ENCODE peak calls at places on chromosome 14, in nine cellular contexts. F is activated T-helper 1 cell treated with Interleukin-2 at 50 U/mL for 16 hours; C is RWPE1; V is stimulated activated CD4-positive, alpha-beta T cell treated with anti-CD3 and anti-CD28 coated beads, Interleukin-1b, Interleukin-23, amount 100 ng/mL, for 48 hours; B is left cardiac atrium; P is fibroblast of the conjunctiva; A is frontal cortex; S is NCI-H460; Z is non-pigmented ciliary epithelial cell. J is an unnamed sample.

GRCh38 chr14:61644834-61645233 is 50.5 kb upstream of the HIF1A start:
- DNase-seq in B (no peak), F (no peak), S (no peak), P (no peak), C (no peak), A (no peak), V (no peak), Z (no peak), J (no peak)

GRCh38 chr14:87888136-87888999 is 104.6 kb downstream of the GALC start:
- DNase-seq in Z (no peak), P (no peak), A (no peak), V (peak; percentile 19), F (no peak), S (peak; percentile 28), C (no peak), B (peak; percentile 43), J (no peak)

GRCh38 chr14:32432813-32433538 is 103.9 kb downstream of the AKAP6 start:
- DNase-seq in Z (no peak), P (no peak), F (no peak), A (no peak), B (no peak), S (no peak), V (no peak), C (no peak), J (no peak)

GRCh38 chr14:98867146-98867545 is 404.9 kb downstream of the BCL11B start:
- DNase-seq in P (no peak), F (no peak), V (no peak), B (no peak), Z (no peak), S (no peak), A (no peak), C (no peak), J (no peak)

GRCh38 chr14:80586116-80586515 is 355.4 kb downstream of the CEP128 start:
- DNase-seq in V (no peak), A (no peak), F (no peak), Z (no peak), P (no peak), C (no peak), S (no peak), B (no peak), J (no peak)

GRCh38 chr14:81144811-81145598 is 75.8 kb downstream of the GTF2A1 start:
- DNase-seq in V (no peak), A (no peak), B (no peak), P (no peak), S (no peak), Z (no peak), C (no peak), F (no peak), J (no peak)

GRCh38 chr14:22379727-22380126 is 209.3 kb downstream of the DAD1 start:
- DNase-seq in Z (peak; percentile 50), A (no peak), C (no peak), P (no peak), S (no peak), B (no peak), F (no peak), V (no peak), J (no peak)

GRCh38 chr14:103436533-103436932 is 51.3 kb downstream of the MARK3 start:
- DNase-seq in Z (no peak), F (no peak), C (no peak), S (no peak), V (no peak), P (peak; percentile 26), A (no peak), B (no peak), J (no peak)

GRCh38 chr14:67487937-67488893 is at the start of gene TMEM229B:
- DNase-seq in V (peak; percentile 73), B (peak; percentile 36), C (no peak), S (no peak), A (no peak), P (no peak), F (peak; percentile 62), Z (no peak), J (peak; percentile 60)

GRCh38 chr14:45051180-45051579 is 32.7 kb upstream of the PRPF39 start:
- DNase-seq in S (no peak), B (no peak), V (no peak), P (no peak), A (no peak), C (no peak), Z (no peak), F (no peak), J (no peak)

GRCh38 chr14:22850944-22851790 is 14.8 kb downstream of the MMP14 start:
- DNase-seq in Z (peak; percentile 81), F (no peak), P (peak; percentile 91), V (peak; percentile 54), C (peak; percentile 48), S (no peak), B (peak; percentile 95), A (peak; percentile 41), J (no peak)

GRCh38 chr14:68656452-68656851 is 136.4 kb downstream of the ZFP36L1 start:
- DNase-seq in F (no peak), P (no peak), C (no peak), B (no peak), S (no peak), Z (no peak), V (no peak), A (no peak), J (no peak)

GRCh38 chr14:48490756-48491155 is 815.4 kb upstream of the MDGA2 start:
- DNase-seq in F (no peak), B (no peak), S (no peak), P (no peak), Z (no peak), C (no peak), A (no peak), V (no peak), J (no peak)

GRCh38 chr14:79548836-79549235 is 662.5 kb downstream of the DIO2 start:
- DNase-seq in F (no peak), V (no peak), Z (no peak), C (no peak), P (no peak), A (no peak), S (no peak), B (no peak), J (no peak)

GRCh38 chr14:32073537-32074189 is 3.4 kb upstream of the ARHGAP5 start:
- DNase-seq in S (peak; percentile 82), P (peak; percentile 76), B (no peak), C (peak; percentile 67), Z (no peak), V (peak; percentile 11), A (peak; percentile 44), F (no peak), J (peak; percentile 35)

GRCh38 chr14:50830932-50831703 is at the start of gene NIN:
- DNase-seq in S (peak; percentile 76), V (peak; percentile 68), P (no peak), C (peak; percentile 79), B (peak; percentile 84), Z (no peak), F (peak; percentile 59), A (peak; percentile 78), J (peak; percentile 63)

GRCh38 chr14:37318938-37319337 is 121.2 kb downstream of the MIPOL1 start:
- DNase-seq in C (no peak), V (no peak), P (no peak), A (no peak), Z (no peak), F (no peak), B (no peak), S (no peak), J (no peak)

GRCh38 chr14:89185919-89186849 is 230.8 kb downstream of the FOXN3 start:
- DNase-seq in A (no peak), F (no peak), C (peak; percentile 89), V (no peak), P (peak; percentile 20), B (no peak), Z (peak; percentile 68), S (no peak), J (no peak)

J was measured in T-cell.